ENCODE peak calls at places on chromosomes 12 and 14, in six cellular contexts. P, H, W, R, N and Y are unnamed samples.

GRCh38 chr14:50775357-50775756 is 55.6 kb downstream of the NIN start:
- DNase-seq in P (no peak), H (no peak), W (peak; percentile 71), R (no peak), N (no peak), Y (no peak)

GRCh38 chr12:76571256-76571655 is 11.7 kb upstream of the OSBPL8 start:
- DNase-seq in P (no peak), H (no peak), W (no peak), R (no peak), N (no peak), Y (no peak)

GRCh38 chr14:42248131-42248530 is 641.5 kb downstream of the LRFN5 start:
- DNase-seq in P (no peak), H (no peak), W (no peak), R (no peak), N (no peak), Y (no peak)

GRCh38 chr12:108797677-108798076 is 59.7 kb downstream of the SSH1 start:
- DNase-seq in P (no peak), H (no peak), W (no peak), R (no peak), N (no peak), Y (no peak)

GRCh38 chr12:15278816-15279658 is 43.3 kb upstream of the PTPRO start:
- DNase-seq in P (peak; percentile 19), H (no peak), W (peak; percentile 20), R (no peak), N (no peak), Y (no peak)

GRCh38 chr14:75042040-75042439 is 9.2 kb downstream of the MLH3 start:
- DNase-seq in P (no peak), H (no peak), W (no peak), R (no peak), N (no peak), Y (no peak)

GRCh38 chr12:34287986-34288962 is 266.0 kb downstream of the ALG10 start:
- DNase-seq in P (no peak), H (peak; percentile 4), W (no peak), R (no peak), N (no peak), Y (no peak)

GRCh38 chr14:66405158-66405557 is 81.0 kb upstream of the CCDC196 start:
- DNase-seq in P (no peak), H (no peak), W (no peak), R (no peak), N (no peak), Y (no peak)

GRCh38 chr12:9796916-9797315 is 30.4 kb upstream of the KLRF1 start:
- DNase-seq in P (no peak), H (no peak), W (no peak), R (no peak), N (no peak), Y (no peak)

GRCh38 chr12:3419538-3419937 is 71.5 kb upstream of the PRMT8 start:
- DNase-seq in P (no peak), H (no peak), W (no peak), R (no peak), N (no peak), Y (no peak)

GRCh38 chr14:54675236-54676125 is 108.6 kb downstream of the SAMD4A start:
- DNase-seq in P (no peak), H (no peak), W (no peak), R (no peak), N (no peak), Y (no peak)

GRCh38 chr14:39581474-39581873 is 149.2 kb upstream of the FBXO33 start:
- DNase-seq in P (no peak), H (no peak), W (no peak), R (no peak), N (no peak), Y (no peak)

GRCh38 chr12:52946334-52946733 is 2.6 kb upstream of the KRT18 start:
- DNase-seq in P (no peak), H (no peak), W (no peak), R (no peak), N (no peak), Y (no peak)

GRCh38 chr14:53528114-53528513 is 375.0 kb upstream of the DDHD1 start:
- DNase-seq in P (no peak), H (no peak), W (peak; percentile 24), R (no peak), N (no peak), Y (no peak)

GRCh38 chr12:56256326-56256960 is 1.7 kb downstream of the ANKRD52 start:
- DNase-seq in P (no peak), H (no peak), W (no peak), R (no peak), N (no peak), Y (peak; percentile 80)

GRCh38 chr12:62347922-62348650 is 87.9 kb downstream of the USP15 start:
- DNase-seq in P (no peak), H (no peak), W (no peak), R (no peak), N (no peak), Y (no peak)

GRCh38 chr14:87524011-87524410 is 469.0 kb downstream of the GALC start:
- DNase-seq in P (no peak), H (no peak), W (no peak), R (no peak), N (no peak), Y (no peak)

GRCh38 chr12:12616512-12617275 is 5.0 kb downstream of the CREBL2 start:
- DNase-seq in P (no peak), H (no peak), W (no peak), R (no peak), N (no peak), Y (no peak)

GRCh38 chr12:38289396-38289795 is 27.2 kb upstream of the ALG10B start:
- DNase-seq in P (no peak), H (no peak), W (no peak), R (no peak), N (no peak), Y (no peak)

GRCh38 chr14:96095581-96096476 is 56.7 kb downstream of the C14orf132 start:
- DNase-seq in P (no peak), H (no peak), W (peak; percentile 77), R (no peak), N (no peak), Y (peak; percentile 72)

GRCh38 chr14:23636317-23637211 is at the start of gene DHRS2:
- DNase-seq in P (no peak), H (no peak), W (no peak), R (no peak), N (no peak), Y (no peak)

GRCh38 chr12:101784376-101784775 is 45.1 kb upstream of the SYCP3 start:
- DNase-seq in P (no peak), H (no peak), W (no peak), R (no peak), N (no peak), Y (no peak)

GRCh38 chr12:46893429-46893828 is 67.6 kb upstream of the SLC38A4 start:
- DNase-seq in P (no peak), H (no peak), W (no peak), R (no peak), N (no peak), Y (no peak)